ENCODE peak calls at places on chromosomes 3 and 15, in six cellular contexts. Y, M, K, T, B and G are unnamed samples.

GRCh38 chr15:85879334-85880163 is 84.8 kb upstream of the KLHL25 start:
- DNase-seq in Y (no peak), M (no peak), K (no peak), T (no peak), B (peak), G (no peak)

GRCh38 chr15:50880651-50881114 is 27.8 kb upstream of the AP4E1 start:
- DNase-seq in Y (no peak), M (no peak), K (no peak), T (peak), B (peak), G (no peak)

GRCh38 chr3:102031834-102032233 is 182.5 kb downstream of the NFKBIZ start:
- DNase-seq in Y (no peak), M (no peak), K (no peak), T (no peak), B (no peak), G (no peak)

GRCh38 chr15:95609096-95609495 is 721.4 kb upstream of the NR2F2 start:
- DNase-seq in Y (no peak), M (no peak), K (no peak), T (peak), B (no peak), G (no peak)

GRCh38 chr15:91407237-91407889 is 307.3 kb downstream of the SV2B start:
- DNase-seq in Y (no peak), M (no peak), K (peak), T (peak), B (peak), G (peak)

GRCh38 chr3:8668216-8668615 is 23.6 kb upstream of the SSUH2 start:
- DNase-seq in Y (no peak), M (no peak), K (no peak), T (peak), B (no peak), G (no peak)

GRCh38 chr3:37892917-37893595 is 31.4 kb downstream of the CTDSPL start:
- DNase-seq in Y (no peak), M (no peak), K (no peak), T (peak), B (no peak), G (no peak)

GRCh38 chr3:45118615-45119062 is 27.5 kb downstream of the CDCP1 start:
- DNase-seq in Y (no peak), M (no peak), K (peak), T (no peak), B (no peak), G (peak)

GRCh38 chr3:102206506-102207145 is 228.2 kb upstream of the ZPLD1 start:
- DNase-seq in Y (no peak), M (no peak), K (no peak), T (peak), B (peak), G (no peak)

GRCh38 chr3:107235923-107236315 is 141.3 kb upstream of the CCDC54 start:
- DNase-seq in Y (peak), M (no peak), K (peak), T (peak), B (peak), G (peak)

GRCh38 chr3:62143843-62144450 is 229.4 kb downstream of the FEZF2 start:
- DNase-seq in Y (no peak), M (no peak), K (no peak), T (no peak), B (no peak), G (no peak)

GRCh38 chr3:193114431-193115340 is 126.3 kb upstream of the PLAAT1 start:
- DNase-seq in Y (no peak), M (no peak), K (no peak), T (no peak), B (peak), G (no peak)

GRCh38 chr15:94286581-94286980 is 55.2 kb downstream of the MCTP2 start:
- DNase-seq in Y (no peak), M (no peak), K (no peak), T (no peak), B (peak), G (no peak)

GRCh38 chr15:46555547-46555946 is 920.7 kb downstream of the SQOR start:
- DNase-seq in Y (no peak), M (no peak), K (no peak), T (no peak), B (no peak), G (no peak)

GRCh38 chr3:197189633-197190032 is 108.8 kb downstream of the DLG1 start:
- DNase-seq in Y (no peak), M (no peak), K (no peak), T (no peak), B (no peak), G (no peak)

GRCh38 chr3:16264708-16265454 is at the start of the genes DPH3 and OXNAD1:
- DNase-seq in Y (peak), M (peak), K (peak), T (peak), B (peak), G (peak)

GRCh38 chr3:172915911-172916514 is 165.5 kb downstream of the ECT2 start:
- DNase-seq in Y (no peak), M (no peak), K (no peak), T (no peak), B (peak), G (no peak)

GRCh38 chr3:117192888-117193287 is 483.3 kb downstream of the TUSC7 start:
- DNase-seq in Y (no peak), M (no peak), K (no peak), T (no peak), B (peak), G (no peak)

GRCh38 chr3:63228677-63229076 is 49.4 kb upstream of the SYNPR start:
- DNase-seq in Y (peak), M (no peak), K (no peak), T (peak), B (peak), G (no peak)

GRCh38 chr15:70152070-70152480 is 54.4 kb upstream of the TLE3 start:
- DNase-seq in Y (no peak), M (no peak), K (no peak), T (peak), B (peak), G (no peak)

GRCh38 chr15:94910166-94910565 is 678.8 kb downstream of the MCTP2 start:
- DNase-seq in Y (no peak), M (no peak), K (no peak), T (peak), B (peak), G (no peak)

GRCh38 chr15:39127925-39128617 is 452.8 kb upstream of the THBS1 start:
- DNase-seq in Y (peak), M (no peak), K (no peak), T (peak), B (peak), G (no peak)

GRCh38 chr3:49535971-49536874 is 18.1 kb upstream of the BSN start:
- DNase-seq in Y (no peak), M (no peak), K (no peak), T (no peak), B (no peak), G (no peak)

GRCh38 chr3:170410428-170411029 is 8.1 kb upstream of the CLDN11 start:
- DNase-seq in Y (no peak), M (no peak), K (no peak), T (peak), B (no peak), G (no peak)

GRCh38 chr3:129106866-129107565 is 14.6 kb downstream of the RAB43 start:
- DNase-seq in Y (no peak), M (no peak), K (no peak), T (no peak), B (no peak), G (no peak)

GRCh38 chr3:44128057-44128775 is 113.5 kb upstream of the TOPAZ1 start:
- DNase-seq in Y (peak), M (no peak), K (no peak), T (no peak), B (no peak), G (no peak)

GRCh38 chr3:132652640-132653270 is 6.9 kb downstream of the ACAD11 start:
- DNase-seq in Y (no peak), M (no peak), K (no peak), T (peak), B (no peak), G (no peak)

GRCh38 chr3:60282840-60283239 is 968.4 kb downstream of the FHIT start:
- DNase-seq in Y (no peak), M (no peak), K (no peak), T (no peak), B (no peak), G (no peak)